ENCODE peak calls at places on chromosomes 3 and 15, in ten cellular contexts. H is NCI-H2081; R is heart right ventricle; N is cerebellar cortex; Y is adrenal gland; U is A673; L is AG09309; V is HFFc6; D is renal cortical epithelial cell; T is stimulated activated CD8-positive, alpha-beta memory T cell treated with anti-CD3 and anti-CD28 coated beads, Interleukin-7, amount 100 ng/mL, for 4 hours. I is an unnamed sample.
A peak's percentile ranks its signal among the peaks of the same experiment; 100 is the strongest.

GRCh38 chr15:48582472-48583235 is 62.9 kb downstream of the FBN1 start:
- DNase-seq in H (no peak), U (peak; percentile 81), R (no peak), V (no peak), D (peak; percentile 79), N (no peak), L (peak; percentile 78), Y (no peak), T (no peak), I (no peak)

GRCh38 chr15:53739651-53740050 is 19.8 kb downstream of the WDR72 start:
- DNase-seq in Y (no peak), N (no peak), L (no peak), D (peak; percentile 92), T (no peak), R (no peak), U (no peak), H (no peak), V (no peak), I (no peak)

GRCh38 chr15:88141490-88141889 is 115.0 kb downstream of the NTRK3 start:
- DNase-seq in L (no peak), U (no peak), V (no peak), N (no peak), R (no peak), T (no peak), D (no peak), H (no peak), Y (no peak), I (no peak)

GRCh38 chr15:63968700-63969099 is 77.6 kb downstream of the DAPK2 start:
- DNase-seq in D (no peak), Y (no peak), N (no peak), U (no peak), H (peak; percentile 46), V (no peak), T (no peak), L (no peak), R (no peak), I (no peak)

GRCh38 chr3:42023380-42023779 is 61.5 kb upstream of the ULK4 start:
- DNase-seq in T (peak; percentile 20), N (no peak), V (no peak), Y (no peak), D (no peak), R (no peak), L (no peak), U (no peak), H (no peak), I (no peak)

GRCh38 chr3:17420668-17421067 is 321.8 kb downstream of the TBC1D5 start:
- DNase-seq in Y (no peak), T (no peak), D (no peak), L (no peak), U (no peak), V (no peak), H (no peak), N (no peak), R (no peak), I (no peak)

GRCh38 chr3:57555316-57555715 is 758 bp upstream of the PDE12 start:
- DNase-seq in T (no peak), D (no peak), L (no peak), Y (peak; percentile 39), H (no peak), U (no peak), V (no peak), R (no peak), N (no peak), I (no peak)

GRCh38 chr15:60006203-60006782 is 2.2 kb downstream of the FOXB1 start:
- DNase-seq in R (no peak), T (peak; percentile 61), H (no peak), D (peak; percentile 6), U (peak; percentile 35), V (no peak), L (no peak), N (no peak), Y (peak; percentile 27), I (no peak)

GRCh38 chr15:101489633-101490407 is at the start of gene PCSK6:
- DNase-seq in L (no peak), Y (peak; percentile 19), N (no peak), D (no peak), T (no peak), U (peak; percentile 41), V (no peak), R (peak; percentile 55), H (peak; percentile 31), I (no peak)

GRCh38 chr15:41492597-41493204 is 973 bp upstream of the ITPKA start:
- DNase-seq in L (no peak), D (no peak), U (no peak), V (no peak), R (no peak), Y (peak; percentile 23), H (no peak), N (no peak), T (no peak), I (no peak)

GRCh38 chr3:168047190-168047795 is 48.4 kb downstream of the GOLIM4 start:
- DNase-seq in T (no peak), D (peak; percentile 91), L (peak; percentile 68), U (peak; percentile 88), Y (peak; percentile 21), N (peak; percentile 84), V (peak; percentile 87), R (no peak), H (peak; percentile 85), I (no peak)

GRCh38 chr15:57216288-57216687 is 160.0 kb upstream of the CGNL1 start:
- DNase-seq in R (no peak), V (peak; percentile 81), T (no peak), H (no peak), L (peak; percentile 62), U (peak; percentile 78), N (no peak), D (peak; percentile 79), Y (peak; percentile 35), I (no peak)

GRCh38 chr15:64536244-64536836 is 76.0 kb downstream of the ZNF609 start:
- DNase-seq in H (no peak), D (peak; percentile 90), U (peak; percentile 58), V (peak; percentile 81), T (no peak), Y (no peak), R (no peak), N (no peak), L (peak; percentile 40), I (no peak)

I was measured in omental fat pad.